ENCODE peak calls at places on chromosome 10, in five cellular contexts. A, K, G, J and E are unnamed samples.

GRCh38 chr10:98030093-98030821 is at the start of gene CRTAC1:
- DNase-seq in A (peak; percentile 12), K (peak; percentile 48), G (no peak), J (peak; percentile 91), E (no peak)

GRCh38 chr10:46517541-46517940 is 38.9 kb downstream of the GPRIN2 start:
- DNase-seq in A (no peak), K (no peak), G (no peak), J (no peak), E (no peak)

GRCh38 chr10:99538287-99538917 is 5.7 kb downstream of the NKX2-3 start:
- DNase-seq in A (no peak), K (no peak), G (no peak), J (no peak), E (no peak)

GRCh38 chr10:113576853-113577252 is 24.0 kb downstream of the HABP2 start:
- DNase-seq in A (peak; percentile 14), K (no peak), G (no peak), J (peak; percentile 79), E (no peak)

GRCh38 chr10:102660891-102661613 is 16.8 kb downstream of the TRIM8 start:
- DNase-seq in A (peak; percentile 84), K (peak; percentile 66), G (no peak), J (no peak), E (peak; percentile 54)

GRCh38 chr10:87068281-87068680 is 26.4 kb downstream of the GLUD1 start:
- DNase-seq in A (no peak), K (no peak), G (no peak), J (peak; percentile 51), E (no peak)

GRCh38 chr10:103667390-103667789 is 173.9 kb downstream of the NEURL1 start:
- DNase-seq in A (peak; percentile 79), K (no peak), G (no peak), J (no peak), E (no peak)

GRCh38 chr10:97549587-97550322 is 22.8 kb upstream of the ANKRD2 start:
- DNase-seq in A (no peak), K (no peak), G (no peak), J (peak; percentile 41), E (no peak)

GRCh38 chr10:103295391-103296044 is 18.6 kb downstream of the INA start:
- DNase-seq in A (peak; percentile 78), K (no peak), G (no peak), J (no peak), E (no peak)

GRCh38 chr10:69337312-69338132 is 59.2 kb downstream of the HK1 start:
- DNase-seq in A (peak; percentile 94), K (no peak), G (peak; percentile 81), J (no peak), E (no peak)

GRCh38 chr10:124193309-124193696 is 99.9 kb upstream of the CHST15 start:
- DNase-seq in A (no peak), K (no peak), G (no peak), J (no peak), E (no peak)

GRCh38 chr10:95793401-95794045 is 37.6 kb downstream of the ENTPD1 start:
- DNase-seq in A (no peak), K (no peak), G (no peak), J (no peak), E (no peak)

GRCh38 chr10:84938117-84938905 is 609.9 kb downstream of the CCSER2 start:
- DNase-seq in A (no peak), K (no peak), G (no peak), J (no peak), E (no peak)

GRCh38 chr10:79266543-79267312 is 80.5 kb upstream of the PPIF start:
- DNase-seq in A (peak; percentile 89), K (no peak), G (peak; percentile 62), J (no peak), E (no peak)

GRCh38 chr10:111677747-111678146 is 505.8 kb downstream of the GPAM start:
- DNase-seq in A (no peak), K (no peak), G (no peak), J (no peak), E (no peak)

GRCh38 chr10:122845783-122846332 is at the start of gene CUZD1:
- DNase-seq in A (no peak), K (peak; percentile 95), G (no peak), J (no peak), E (no peak)

GRCh38 chr10:69486922-69487730 is 35.9 kb downstream of the TSPAN15 start:
- DNase-seq in A (no peak), K (no peak), G (no peak), J (peak; percentile 46), E (no peak)

GRCh38 chr10:112471878-112472487 is 25.0 kb downstream of the VTI1A start:
- DNase-seq in A (peak; percentile 74), K (no peak), G (no peak), J (peak; percentile 42), E (peak; percentile 28)

GRCh38 chr10:75610187-75610586 is 178.8 kb downstream of the LRMDA start:
- DNase-seq in A (no peak), K (no peak), G (no peak), J (no peak), E (no peak)

GRCh38 chr10:92712016-92712889 is 22.5 kb downstream of the HHEX start:
- DNase-seq in A (no peak), K (no peak), G (no peak), J (no peak), E (no peak)

GRCh38 chr10:54854389-54854788 is 53.4 kb upstream of the PCDH15 start:
- DNase-seq in A (no peak), K (no peak), G (no peak), J (no peak), E (no peak)

GRCh38 chr10:128324058-128324457 is 197.8 kb upstream of the MKI67 start:
- DNase-seq in A (no peak), K (no peak), G (no peak), J (peak; percentile 64), E (no peak)

GRCh38 chr10:103276941-103277712 is at the start of gene INA:
- DNase-seq in A (peak; percentile 30), K (no peak), G (peak; percentile 49), J (peak; percentile 71), E (no peak)

GRCh38 chr10:112274831-112275230 is 8.4 kb upstream of the TECTB start:
- DNase-seq in A (no peak), K (no peak), G (no peak), J (no peak), E (no peak)

GRCh38 chr10:16592327-16592854 is 70.7 kb upstream of the C1QL3 start:
- DNase-seq in A (no peak), K (no peak), G (no peak), J (no peak), E (no peak)

GRCh38 chr10:77856566-77856965 is 70.0 kb downstream of the DLG5 start:
- DNase-seq in A (no peak), K (no peak), G (no peak), J (no peak), E (no peak)

GRCh38 chr10:77859200-77859864 is 67.2 kb downstream of the DLG5 start:
- DNase-seq in A (no peak), K (no peak), G (no peak), J (no peak), E (no peak)

GRCh38 chr10:77855404-77856155 is 71.0 kb downstream of the DLG5 start:
- DNase-seq in A (no peak), K (no peak), G (no peak), J (no peak), E (no peak)

GRCh38 chr10:77859865-77860282 is 66.7 kb downstream of the DLG5 start:
- DNase-seq in A (no peak), K (no peak), G (no peak), J (no peak), E (no peak)

GRCh38 chr10:77857272-77857671 is 69.3 kb downstream of the DLG5 start:
- DNase-seq in A (no peak), K (no peak), G (peak; percentile 92), J (no peak), E (no peak)
- H3K36me3 ChIP-seq in A (peaks cover 1% of the 10 kb centered on the region), K (peaks cover 15% of the 10 kb centered on the region), G (peaks cover 20% of the 10 kb centered on the region), J (peaks cover 7% of the 10 kb centered on the region), E (no peaks in the 10 kb centered on the region)

DNA sequence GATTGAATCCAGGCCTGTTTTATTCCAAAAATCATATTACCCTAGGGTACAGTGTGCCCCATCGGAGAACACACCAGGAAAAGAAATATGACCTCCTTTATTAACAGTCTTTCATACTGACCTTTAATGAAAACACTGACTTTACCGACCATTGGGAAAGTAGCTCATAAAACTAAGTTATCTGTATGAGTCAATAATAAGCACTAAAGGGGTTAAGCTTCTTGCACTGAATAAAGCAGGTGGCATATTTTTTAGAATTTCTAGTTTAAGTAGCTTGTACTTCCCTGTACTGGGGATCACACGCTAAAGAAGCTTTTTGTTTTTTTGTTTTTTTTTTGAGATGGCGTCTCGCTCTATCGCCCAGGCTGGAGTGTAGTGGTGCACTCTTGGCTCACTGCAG is 199.8 kb downstream of the FAM107B start:
- DNase-seq in A (no peak), K (no peak), G (no peak), J (no peak), E (no peak)
- H3K27ac ChIP-seq in A (no peak overlapping the region), K (no peak overlapping the region), G (peak overlapping the region; percentile 61), J (no peak overlapping the region), E (no peak overlapping the region)

GRCh38 chr10:108905821-108906220 is 1017.5 kb downstream of the XPNPEP1 start:
- DNase-seq in A (no peak), K (no peak), G (no peak), J (no peak), E (no peak)

GRCh38 chr10:108899686-108900085 is 1023.6 kb downstream of the XPNPEP1 start:
- DNase-seq in A (no peak), K (no peak), G (no peak), J (no peak), E (no peak)

GRCh38 chr10:108902491-108903250 is 1020.6 kb downstream of the XPNPEP1 start:
- DNase-seq in A (no peak), K (no peak), G (no peak), J (no peak), E (no peak)

GRCh38 chr10:108904163-108904878 is 1019.0 kb downstream of the XPNPEP1 start:
- DNase-seq in A (peak; percentile 42), K (no peak), G (no peak), J (no peak), E (no peak)

DNA sequence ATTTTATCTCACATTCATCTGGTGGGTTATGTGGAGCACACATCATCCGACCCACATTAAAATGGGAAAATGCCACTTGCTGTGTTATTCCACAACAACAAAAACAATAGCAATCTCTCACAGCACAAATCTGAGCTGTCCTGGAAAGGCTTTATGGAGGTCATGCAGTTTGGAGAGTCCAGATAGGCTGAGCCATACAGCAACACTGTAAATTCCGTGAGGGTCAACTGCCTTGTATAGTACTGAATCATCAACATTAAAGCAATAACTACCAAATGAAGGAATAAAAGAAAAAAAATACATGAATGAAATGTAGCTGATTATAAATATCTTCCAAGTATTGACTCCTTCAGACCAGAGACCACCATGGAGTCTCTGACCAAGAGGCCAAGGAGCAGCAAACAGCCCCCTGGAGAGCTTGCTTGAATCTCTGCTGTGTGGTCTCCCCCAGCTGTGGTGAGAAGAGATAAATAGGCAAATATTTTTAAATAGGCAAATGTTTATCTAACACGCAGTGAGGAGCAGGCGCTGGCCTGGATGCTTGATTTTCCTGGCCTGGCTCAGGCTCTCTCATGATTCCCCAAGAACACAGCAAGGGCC is 1021.4 kb downstream of the XPNPEP1 start:
- DNase-seq in A (no peak), K (no peak), G (no peak), J (no peak), E (no peak)
- H3K9me3 ChIP-seq in A (no peaks in the 10 kb centered on the region), K (no peaks in the 10 kb centered on the region), G (no peaks in the 10 kb centered on the region), J (peaks cover 6% of the 10 kb centered on the region), E (no peaks in the 10 kb centered on the region)

DNA sequence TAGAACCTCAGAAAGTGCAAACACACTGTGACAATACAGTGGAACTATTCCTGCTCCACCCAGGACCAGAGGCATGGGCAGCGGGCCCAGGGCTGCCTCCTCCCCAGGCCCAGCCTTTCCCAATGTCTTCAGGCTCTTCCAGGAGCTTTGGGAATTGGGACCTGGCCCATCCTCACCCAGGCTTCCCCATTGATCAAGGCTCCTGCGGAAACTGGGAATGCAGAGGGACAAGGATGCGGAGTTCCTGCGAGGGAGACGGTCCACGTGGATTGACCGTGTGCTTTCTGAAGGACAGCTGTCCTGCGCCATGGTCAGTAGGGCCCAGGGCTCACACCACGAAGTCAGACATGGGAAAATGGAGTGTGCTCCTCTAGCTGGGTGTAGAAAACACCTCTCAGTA is 56.6 kb downstream of the CSGALNACT2 start:
- DNase-seq in A (no peak), K (no peak), G (no peak), J (no peak), E (no peak)
- H3K36me3 ChIP-seq in A (peaks cover 3% of the 10 kb centered on the region), K (peaks cover 4% of the 10 kb centered on the region), G (no peaks in the 10 kb centered on the region), J (no peaks in the 10 kb centered on the region), E (no peaks in the 10 kb centered on the region)